ENCODE peak calls at places on chromosome 21, in seven cellular contexts. O is stimulated activated CD4-positive, alpha-beta T cell treated with anti-CD3 and anti-CD28 coated beads, Interleukin-12 subunit alpha, Interleukin-12 subunit beta, amount 100 ng/mL, for 24 hours; K is Right ventricle myocardium superior; W is AML-193; U is hepatocyte; Y is substantia nigra; A is activated CD4-positive, alpha-beta T cell treated with anti-CD3 and anti-CD28 coated beads for 24 hours. J is an unnamed sample.

GRCh38 chr21:44887126-44887806 is 13.8 kb upstream of the PTTG1IP start:
- DNase-seq in O (no peak), K (peak), W (no peak), U (no peak), Y (no peak), A (no peak), J (no peak)

GRCh38 chr21:25457946-25458345 is 149.3 kb downstream of the MRPL39 start:
- DNase-seq in O (no peak), K (no peak), W (no peak), U (no peak), Y (no peak), A (no peak), J (no peak)

GRCh38 chr21:15141236-15141970 is 76.6 kb upstream of the NRIP1 start:
- DNase-seq in O (no peak), K (no peak), W (no peak), U (no peak), Y (no peak), A (no peak), J (no peak)

GRCh38 chr21:46048926-46049889 is 48.7 kb upstream of the COL6A2 start:
- DNase-seq in O (no peak), K (peak), W (no peak), U (peak), Y (no peak), A (no peak), J (no peak)

GRCh38 chr21:38984982-38985422 is 179.3 kb downstream of the ETS2 start:
- DNase-seq in O (no peak), K (no peak), W (peak), U (no peak), Y (no peak), A (no peak), J (no peak)

GRCh38 chr21:34834852-34835501 is 166.2 kb downstream of the CLIC6 start:
- DNase-seq in O (no peak), K (no peak), W (no peak), U (no peak), Y (no peak), A (no peak), J (no peak)

GRCh38 chr21:44436111-44436611 is 19.1 kb upstream of the LRRC3 start:
- DNase-seq in O (no peak), K (peak), W (no peak), U (no peak), Y (no peak), A (no peak), J (no peak)

GRCh38 chr21:25838809-25839208 is 104.0 kb downstream of the GABPA start:
- DNase-seq in O (no peak), K (no peak), W (no peak), U (no peak), Y (no peak), A (no peak), J (no peak)

GRCh38 chr21:38796426-38796825 is 9.3 kb upstream of the ETS2 start:
- DNase-seq in O (no peak), K (no peak), W (no peak), U (no peak), Y (no peak), A (no peak), J (no peak)

GRCh38 chr21:41215856-41216408 is 48.0 kb downstream of the BACE2 start:
- DNase-seq in O (no peak), K (no peak), W (no peak), U (no peak), Y (no peak), A (no peak), J (no peak)

GRCh38 chr21:29365636-29366305 is 67.0 kb downstream of the BACH1 start:
- DNase-seq in O (no peak), K (no peak), W (no peak), U (no peak), Y (no peak), A (no peak), J (no peak)

GRCh38 chr21:44984792-44985440 is 45.1 kb downstream of the SLX9 start:
- DNase-seq in O (no peak), K (peak), W (no peak), U (no peak), Y (no peak), A (no peak), J (no peak)

GRCh38 chr21:38712076-38712475 is 93.7 kb upstream of the ETS2 start:
- DNase-seq in O (no peak), K (no peak), W (peak), U (peak), Y (no peak), A (no peak), J (no peak)

GRCh38 chr21:31191553-31191952 is 152.5 kb downstream of the TIAM1 start:
- DNase-seq in O (no peak), K (no peak), W (no peak), U (no peak), Y (no peak), A (no peak), J (no peak)

GRCh38 chr21:33644383-33645074 is 2.2 kb downstream of the ITSN1 start:
- DNase-seq in O (no peak), K (peak), W (no peak), U (peak), Y (no peak), A (no peak), J (no peak)

GRCh38 chr21:42171091-42172053 is 47.6 kb upstream of the ABCG1 start:
- DNase-seq in O (no peak), K (no peak), W (no peak), U (peak), Y (peak), A (no peak), J (peak)

GRCh38 chr21:29419422-29419821 is 120.7 kb downstream of the BACH1 start:
- DNase-seq in O (no peak), K (no peak), W (no peak), U (no peak), Y (no peak), A (no peak), J (no peak)

GRCh38 chr21:16304700-16305099 is 574.9 kb downstream of the USP25 start:
- DNase-seq in O (no peak), K (no peak), W (no peak), U (no peak), Y (no peak), A (no peak), J (no peak)

GRCh38 chr21:42038826-42039425 is 28.8 kb upstream of the ZBTB21 start:
- DNase-seq in O (no peak), K (no peak), W (no peak), U (no peak), Y (no peak), A (no peak), J (no peak)

GRCh38 chr21:15112858-15113257 is 48.1 kb upstream of the NRIP1 start:
- DNase-seq in O (no peak), K (no peak), W (no peak), U (no peak), Y (no peak), A (no peak), J (no peak)

GRCh38 chr21:29413683-29414082 is 115.0 kb downstream of the BACH1 start:
- DNase-seq in O (no peak), K (no peak), W (no peak), U (no peak), Y (no peak), A (no peak), J (no peak)

GRCh38 chr21:25080706-25081495 is 526.4 kb downstream of the MRPL39 start:
- DNase-seq in O (no peak), K (no peak), W (peak), U (no peak), Y (no peak), A (no peak), J (no peak)

GRCh38 chr21:43195131-43196021 is 26.6 kb downstream of the CRYAA start:
- DNase-seq in O (no peak), K (peak), W (no peak), U (peak), Y (no peak), A (no peak), J (no peak)

GRCh38 chr21:34302496-34302895 is 61.3 kb upstream of the KCNE2 start:
- DNase-seq in O (no peak), K (no peak), W (no peak), U (no peak), Y (no peak), A (no peak), J (no peak)

GRCh38 chr21:43877936-43878575 is 13.0 kb downstream of the AGPAT3 start:
- DNase-seq in O (no peak), K (no peak), W (no peak), U (no peak), Y (no peak), A (no peak), J (no peak)

GRCh38 chr21:31612889-31613785 is 46.4 kb upstream of the SOD1 start:
- DNase-seq in O (no peak), K (no peak), W (no peak), U (no peak), Y (no peak), A (no peak), J (no peak)

GRCh38 chr21:45542242-45542666 is at the start of gene SLC19A1:
- DNase-seq in O (peak), K (peak), W (peak), U (peak), Y (no peak), A (peak), J (no peak)

GRCh38 chr21:16624468-16625102 is 888.3 kb upstream of the CXADR start:
- DNase-seq in O (no peak), K (no peak), W (no peak), U (no peak), Y (no peak), A (no peak), J (no peak)

GRCh38 chr21:35350965-35351364 is 301.9 kb upstream of the RUNX1 start:
- DNase-seq in O (no peak), K (no peak), W (no peak), U (no peak), Y (no peak), A (no peak), J (no peak)

GRCh38 chr21:42444745-42445059 is 41.0 kb downstream of the UBASH3A start:
- DNase-seq in O (no peak), K (no peak), W (no peak), U (no peak), Y (no peak), A (no peak), J (no peak)